ENCODE peak calls at places on chromosomes 11 and 22, in four cellular contexts. M is K562, W is H1, C is HepG2. S is an unnamed sample.

GRCh38 chr22:46853191-46853590 is 90.7 kb downstream of the TBC1D22A start:
- DNase-seq in M (no peak), W (no peak), C (no peak), S (no peak)

GRCh38 chr11:13000721-13001120 is 8.4 kb upstream of the RASSF10 start:
- DNase-seq in M (no peak), W (no peak), C (no peak), S (no peak)

GRCh38 chr22:31230871-31231621 is 18.9 kb downstream of the LIMK2 start:
- DNase-seq in M (no peak), W (no peak), C (peak), S (no peak)

GRCh38 chr11:75342966-75343870 is 8.2 kb downstream of the ARRB1 start:
- DNase-seq in M (peak), W (no peak), C (peak), S (no peak)

GRCh38 chr22:33542153-33542552 is 378.1 kb downstream of the LARGE1 start:
- DNase-seq in M (no peak), W (no peak), C (peak), S (no peak)

GRCh38 chr11:115930886-115931537 is 426.8 kb upstream of the CADM1 start:
- DNase-seq in M (no peak), W (no peak), C (no peak), S (no peak)

GRCh38 chr22:42066937-42067336 is 3.7 kb downstream of the NAGA start:
- DNase-seq in M (no peak), W (no peak), C (no peak), S (no peak)

GRCh38 chr22:49657974-49658550 is 169.6 kb downstream of the BRD1 start:
- DNase-seq in M (no peak), W (no peak), C (no peak), S (no peak)

GRCh38 chr11:13434247-13435205 is 28.5 kb downstream of the BTBD10 start:
- DNase-seq in M (no peak), W (no peak), C (no peak), S (no peak)

GRCh38 chr11:134116210-134116609 is 47.3 kb downstream of the JAM3 start:
- DNase-seq in M (no peak), W (no peak), C (no peak), S (no peak)

GRCh38 chr22:37546436-37547248 is 13.6 kb upstream of the CDC42EP1 start:
- DNase-seq in M (no peak), W (no peak), C (peak), S (no peak)

GRCh38 chr11:67056640-67057409 is at the start of gene RHOD:
- DNase-seq in M (no peak), W (peak), C (no peak), S (no peak)

GRCh38 chr11:103359221-103359620 is 250.0 kb downstream of the DYNC2H1 start:
- DNase-seq in M (no peak), W (no peak), C (peak), S (no peak)

GRCh38 chr11:60939828-60940227 is 12.1 kb downstream of the SLC15A3 start:
- DNase-seq in M (no peak), W (no peak), C (no peak), S (no peak)

GRCh38 chr11:85619497-85619896 is 7.6 kb downstream of the DLG2 start:
- DNase-seq in M (no peak), W (no peak), C (no peak), S (no peak)

GRCh38 chr22:49613108-49613507 is 214.6 kb downstream of the BRD1 start:
- DNase-seq in M (no peak), W (no peak), C (no peak), S (no peak)

GRCh38 chr11:122746050-122746478 is 90.5 kb downstream of the UBASH3B start:
- DNase-seq in M (no peak), W (no peak), C (no peak), S (peak)

GRCh38 chr11:73236879-73237278 is 18.8 kb downstream of the P2RY2 start:
- DNase-seq in M (peak), W (peak), C (peak), S (no peak)

GRCh38 chr11:43576834-43577521 is 103.6 kb upstream of the HSD17B12 start:
- DNase-seq in M (peak), W (peak), C (peak), S (no peak)

GRCh38 chr11:67577951-67578350 is 5.7 kb upstream of the GSTP1 start:
- DNase-seq in M (no peak), W (no peak), C (no peak), S (no peak)

GRCh38 chr22:23258826-23259170 is 78.5 kb downstream of the BCR start:
- DNase-seq in M (no peak), W (no peak), C (no peak), S (no peak)
- TF ChIP-seq HDAC6 in M (no peak), W (no peak), C (no peak), S (no peak)

GRCh38 chr11:77590194-77590591 is 440 bp downstream of the AQP11 start:
- DNase-seq in M (no peak), W (no peak), C (peak), S (no peak)
- H3K27ac ChIP-seq in M (no peak), W (no peak), C (peak), S (no peak)

GRCh38 chr11:69818243-69819108 is 740 bp downstream of the FGF3 start:
- DNase-seq in M (no peak), W (peak), C (no peak), S (no peak)

GRCh38 chr11:69816671-69817070 is 2.5 kb downstream of the FGF3 start:
- DNase-seq in M (no peak), W (peak), C (no peak), S (no peak)

GRCh38 chr11:69819109-69819490 is at the start of gene FGF3:
- DNase-seq in M (no peak), W (no peak), C (no peak), S (no peak)

GRCh38 chr11:69815973-69816372 is 3.2 kb downstream of the FGF3 start:
- DNase-seq in M (no peak), W (no peak), C (no peak), S (no peak)

DNA sequence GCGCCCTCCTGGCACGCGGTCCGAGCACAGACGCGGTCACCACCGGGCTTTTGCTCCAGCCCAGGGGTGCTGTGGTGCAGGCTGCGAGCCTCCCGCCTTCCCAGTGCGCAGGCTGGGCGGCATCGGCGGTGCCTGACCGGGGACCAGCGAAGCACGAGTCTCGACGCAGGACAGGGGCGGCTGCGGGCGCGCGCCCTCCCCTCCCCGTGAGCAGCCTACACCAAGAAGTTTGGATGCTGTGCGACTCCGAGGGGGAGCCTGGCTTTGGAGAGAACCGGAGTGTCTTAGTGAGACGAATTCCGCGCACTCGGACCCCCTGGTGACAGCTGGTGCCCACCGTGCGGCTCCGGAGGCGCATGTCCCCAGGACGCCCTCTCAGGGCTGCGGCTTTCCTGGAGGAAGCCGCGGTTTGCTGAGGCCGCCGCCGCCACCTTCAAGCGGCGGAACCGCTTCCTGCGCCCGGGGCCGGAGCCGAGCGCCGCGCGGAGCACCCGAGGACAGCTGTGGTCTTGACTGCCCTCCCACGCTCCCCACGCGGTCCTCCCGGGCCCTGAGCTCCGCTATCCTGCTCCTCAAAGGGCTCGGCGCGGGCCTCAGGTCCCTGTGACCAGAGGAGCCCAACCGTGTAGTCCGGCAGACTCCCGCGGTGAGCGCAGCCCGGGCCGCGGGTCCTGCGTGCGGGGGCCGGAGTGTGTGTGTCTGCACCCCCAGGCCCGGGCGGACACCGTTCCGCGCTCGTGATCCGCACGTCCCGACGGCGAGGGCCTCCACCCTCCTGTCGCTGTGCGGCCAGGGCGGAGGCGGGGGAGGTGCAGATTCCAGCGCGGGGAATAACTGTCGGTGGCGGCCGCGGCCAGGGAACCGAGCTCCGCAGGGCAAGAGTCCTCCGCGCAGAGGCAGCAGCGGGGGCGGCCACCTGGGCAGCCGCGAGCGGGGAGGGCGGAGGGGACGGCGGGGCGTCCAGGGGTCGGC is 1.7 kb downstream of the FGF3 start:
- DNase-seq in M (peak), W (peak), C (no peak), S (no peak)
- TF ChIP-seq HDAC6 in M (no peak), W (no peak), C (no peak), S (no peak)

GRCh38 chr11:117248341-117248740 is 15.9 kb downstream of the RNF214 start:
- DNase-seq in M (peak), W (no peak), C (no peak), S (no peak)
- H3K27ac ChIP-seq in M (no peak), W (no peak), C (no peak), S (no peak)

GRCh38 chr11:64744544-64745218 is 739 bp upstream of the RASGRP2 start:
- DNase-seq in M (peak), W (peak), C (no peak), S (no peak)

GRCh38 chr11:64745219-64745522 is 1.2 kb upstream of the RASGRP2 start:
- DNase-seq in M (no peak), W (peak), C (no peak), S (no peak)

GRCh38 chr11:64742087-64742939 is 1.6 kb downstream of the RASGRP2 start:
- DNase-seq in M (peak), W (peak), C (no peak), S (no peak)

GRCh38 chr11:64742940-64743590 is 877 bp downstream of the RASGRP2 start:
- DNase-seq in M (peak), W (peak), C (no peak), S (no peak)

GRCh38 chr11:64743591-64744543 is at the start of gene RASGRP2:
- DNase-seq in M (peak), W (peak), C (peak), S (no peak)
- TF ChIP-seq HDAC6 in M (no peak), W (no peak), C (no peak), S (no peak)